ENCODE peak calls at places on chromosomes 11 and 22, in ten cellular contexts. One of them, this sample, is unnamed.

GRCh38 chr11:119741369-119742262 is 12.6 kb upstream of the NECTIN1 start:
- DNase-seq in uterus: no peak
- DNase-seq in cardiac fibroblast: peak; percentile 25
- DNase-seq in NCI-H2081: no peak
- DNase-seq in dorsolateral prefrontal cortex: peak; percentile 71
- DNase-seq in activated T-cell treated with anti-CD3 and anti-CD28 coated beads, Interleukin-2, amount 50 U/mL, for 4 hours: peak; percentile 65
- DNase-seq in nephron progenitor cell: peak; percentile 82
- DNase-seq in HFF-Myc: no peak
- DNase-seq in head of caudate nucleus: peak; percentile 57
- DNase-seq in pons: peak; percentile 82
- DNase-seq in this sample: peak; percentile 80

GRCh38 chr11:69462106-69463045 is 19.1 kb upstream of the LINC01488 start:
- DNase-seq in uterus: no peak
- DNase-seq in cardiac fibroblast: peak; percentile 27
- DNase-seq in NCI-H2081: no peak
- DNase-seq in dorsolateral prefrontal cortex: peak; percentile 17
- DNase-seq in activated T-cell treated with anti-CD3 and anti-CD28 coated beads, Interleukin-2, amount 50 U/mL, for 4 hours: no peak
- DNase-seq in nephron progenitor cell: no peak
- DNase-seq in HFF-Myc: no peak
- DNase-seq in head of caudate nucleus: no peak
- DNase-seq in pons: no peak
- DNase-seq in this sample: no peak

GRCh38 chr22:44197271-44197670 is 16.5 kb downstream of the PARVG start:
- DNase-seq in uterus: no peak
- DNase-seq in cardiac fibroblast: no peak
- DNase-seq in NCI-H2081: no peak
- DNase-seq in dorsolateral prefrontal cortex: no peak
- DNase-seq in activated T-cell treated with anti-CD3 and anti-CD28 coated beads, Interleukin-2, amount 50 U/mL, for 4 hours: no peak
- DNase-seq in nephron progenitor cell: no peak
- DNase-seq in HFF-Myc: no peak
- DNase-seq in head of caudate nucleus: no peak
- DNase-seq in pons: no peak
- DNase-seq in this sample: no peak

GRCh38 chr11:76824980-76825725 is 35.6 kb upstream of the ACER3 start:
- DNase-seq in uterus: no peak
- DNase-seq in cardiac fibroblast: no peak
- DNase-seq in NCI-H2081: no peak
- DNase-seq in dorsolateral prefrontal cortex: no peak
- DNase-seq in activated T-cell treated with anti-CD3 and anti-CD28 coated beads, Interleukin-2, amount 50 U/mL, for 4 hours: no peak
- DNase-seq in nephron progenitor cell: no peak
- DNase-seq in HFF-Myc: no peak
- DNase-seq in head of caudate nucleus: no peak
- DNase-seq in pons: no peak
- DNase-seq in this sample: no peak

GRCh38 chr22:39349967-39350802 is at the start of gene SYNGR1:
- DNase-seq in uterus: no peak
- DNase-seq in cardiac fibroblast: no peak
- DNase-seq in NCI-H2081: no peak
- DNase-seq in dorsolateral prefrontal cortex: no peak
- DNase-seq in activated T-cell treated with anti-CD3 and anti-CD28 coated beads, Interleukin-2, amount 50 U/mL, for 4 hours: no peak
- DNase-seq in nephron progenitor cell: peak; percentile 68
- DNase-seq in HFF-Myc: no peak
- DNase-seq in head of caudate nucleus: peak; percentile 7
- DNase-seq in pons: no peak
- DNase-seq in this sample: peak; percentile 44

GRCh38 chr11:44622190-44622650 is 56.8 kb downstream of the CD82 start:
- DNase-seq in uterus: peak; percentile 10
- DNase-seq in cardiac fibroblast: no peak
- DNase-seq in NCI-H2081: no peak
- DNase-seq in dorsolateral prefrontal cortex: peak; percentile 26
- DNase-seq in activated T-cell treated with anti-CD3 and anti-CD28 coated beads, Interleukin-2, amount 50 U/mL, for 4 hours: no peak
- DNase-seq in nephron progenitor cell: no peak
- DNase-seq in HFF-Myc: no peak
- DNase-seq in head of caudate nucleus: no peak
- DNase-seq in pons: no peak
- DNase-seq in this sample: no peak

GRCh38 chr11:119651802-119652584 is 77.0 kb downstream of the NECTIN1 start:
- DNase-seq in uterus: no peak
- DNase-seq in cardiac fibroblast: no peak
- DNase-seq in NCI-H2081: no peak
- DNase-seq in dorsolateral prefrontal cortex: no peak
- DNase-seq in activated T-cell treated with anti-CD3 and anti-CD28 coated beads, Interleukin-2, amount 50 U/mL, for 4 hours: no peak
- DNase-seq in nephron progenitor cell: no peak
- DNase-seq in HFF-Myc: no peak
- DNase-seq in head of caudate nucleus: no peak
- DNase-seq in pons: no peak
- DNase-seq in this sample: peak; percentile 30

GRCh38 chr22:43955883-43956286 is 643 bp downstream of the SAMM50 start:
- DNase-seq in uterus: no peak
- DNase-seq in cardiac fibroblast: no peak
- DNase-seq in NCI-H2081: peak; percentile 2
- DNase-seq in dorsolateral prefrontal cortex: no peak
- DNase-seq in activated T-cell treated with anti-CD3 and anti-CD28 coated beads, Interleukin-2, amount 50 U/mL, for 4 hours: no peak
- DNase-seq in nephron progenitor cell: no peak
- DNase-seq in HFF-Myc: no peak
- DNase-seq in head of caudate nucleus: no peak
- DNase-seq in pons: no peak
- DNase-seq in this sample: peak; percentile 21

GRCh38 chr22:19109198-19110063 is 12.8 kb downstream of the DGCR2 start:
- DNase-seq in uterus: no peak
- DNase-seq in cardiac fibroblast: peak; percentile 85
- DNase-seq in NCI-H2081: no peak
- DNase-seq in dorsolateral prefrontal cortex: no peak
- DNase-seq in activated T-cell treated with anti-CD3 and anti-CD28 coated beads, Interleukin-2, amount 50 U/mL, for 4 hours: peak; percentile 32
- DNase-seq in nephron progenitor cell: no peak
- DNase-seq in HFF-Myc: no peak
- DNase-seq in head of caudate nucleus: no peak
- DNase-seq in pons: no peak
- DNase-seq in this sample: no peak

GRCh38 chr22:46827072-46827780 is 64.8 kb downstream of the TBC1D22A start:
- DNase-seq in uterus: no peak
- DNase-seq in cardiac fibroblast: no peak
- DNase-seq in NCI-H2081: no peak
- DNase-seq in dorsolateral prefrontal cortex: no peak
- DNase-seq in activated T-cell treated with anti-CD3 and anti-CD28 coated beads, Interleukin-2, amount 50 U/mL, for 4 hours: no peak
- DNase-seq in nephron progenitor cell: peak; percentile 39
- DNase-seq in HFF-Myc: no peak
- DNase-seq in head of caudate nucleus: peak; percentile 34
- DNase-seq in pons: no peak
- DNase-seq in this sample: peak; percentile 92

GRCh38 chr11:108648528-108648885 is 16.4 kb upstream of the DDX10 start:
- DNase-seq in uterus: no peak
- DNase-seq in cardiac fibroblast: no peak
- DNase-seq in NCI-H2081: no peak
- DNase-seq in dorsolateral prefrontal cortex: no peak
- DNase-seq in activated T-cell treated with anti-CD3 and anti-CD28 coated beads, Interleukin-2, amount 50 U/mL, for 4 hours: no peak
- DNase-seq in nephron progenitor cell: no peak
- DNase-seq in HFF-Myc: no peak
- DNase-seq in head of caudate nucleus: no peak
- DNase-seq in pons: no peak
- DNase-seq in this sample: no peak

GRCh38 chr11:61769169-61769920 is 16.9 kb downstream of the MYRF start:
- DNase-seq in uterus: no peak
- DNase-seq in cardiac fibroblast: peak; percentile 67
- DNase-seq in NCI-H2081: no peak
- DNase-seq in dorsolateral prefrontal cortex: no peak
- DNase-seq in activated T-cell treated with anti-CD3 and anti-CD28 coated beads, Interleukin-2, amount 50 U/mL, for 4 hours: no peak
- DNase-seq in nephron progenitor cell: peak; percentile 48
- DNase-seq in HFF-Myc: no peak
- DNase-seq in head of caudate nucleus: no peak
- DNase-seq in pons: no peak
- DNase-seq in this sample: peak; percentile 74

GRCh38 chr22:37492428-37493344 is 6.5 kb upstream of the MFNG start:
- DNase-seq in uterus: no peak
- DNase-seq in cardiac fibroblast: peak; percentile 62
- DNase-seq in NCI-H2081: no peak
- DNase-seq in dorsolateral prefrontal cortex: no peak
- DNase-seq in activated T-cell treated with anti-CD3 and anti-CD28 coated beads, Interleukin-2, amount 50 U/mL, for 4 hours: peak; percentile 47
- DNase-seq in nephron progenitor cell: no peak
- DNase-seq in HFF-Myc: no peak
- DNase-seq in head of caudate nucleus: no peak
- DNase-seq in pons: peak; percentile 31
- DNase-seq in this sample: peak; percentile 86

GRCh38 chr22:28231423-28231822 is 312.4 kb upstream of the PITPNB start:
- DNase-seq in uterus: no peak
- DNase-seq in cardiac fibroblast: peak; percentile 54
- DNase-seq in NCI-H2081: no peak
- DNase-seq in dorsolateral prefrontal cortex: no peak
- DNase-seq in activated T-cell treated with anti-CD3 and anti-CD28 coated beads, Interleukin-2, amount 50 U/mL, for 4 hours: no peak
- DNase-seq in nephron progenitor cell: peak; percentile 6
- DNase-seq in HFF-Myc: no peak
- DNase-seq in head of caudate nucleus: no peak
- DNase-seq in pons: no peak
- DNase-seq in this sample: peak; percentile 68

GRCh38 chr22:27853404-27853803 is 51.8 kb upstream of the MN1 start:
- DNase-seq in uterus: no peak
- DNase-seq in cardiac fibroblast: peak; percentile 48
- DNase-seq in NCI-H2081: no peak
- DNase-seq in dorsolateral prefrontal cortex: no peak
- DNase-seq in activated T-cell treated with anti-CD3 and anti-CD28 coated beads, Interleukin-2, amount 50 U/mL, for 4 hours: no peak
- DNase-seq in nephron progenitor cell: no peak
- DNase-seq in HFF-Myc: no peak
- DNase-seq in head of caudate nucleus: no peak
- DNase-seq in pons: no peak
- DNase-seq in this sample: no peak

GRCh38 chr11:47021965-47022364 is 85.4 kb downstream of the CSTPP1 start:
- DNase-seq in uterus: no peak
- DNase-seq in cardiac fibroblast: no peak
- DNase-seq in NCI-H2081: no peak
- DNase-seq in dorsolateral prefrontal cortex: no peak
- DNase-seq in activated T-cell treated with anti-CD3 and anti-CD28 coated beads, Interleukin-2, amount 50 U/mL, for 4 hours: no peak
- DNase-seq in nephron progenitor cell: no peak
- DNase-seq in HFF-Myc: no peak
- DNase-seq in head of caudate nucleus: no peak
- DNase-seq in pons: no peak
- DNase-seq in this sample: no peak

GRCh38 chr22:43521716-43522115 is 109.9 kb downstream of the MPPED1 start:
- DNase-seq in uterus: no peak
- DNase-seq in cardiac fibroblast: no peak
- DNase-seq in NCI-H2081: no peak
- DNase-seq in dorsolateral prefrontal cortex: no peak
- DNase-seq in activated T-cell treated with anti-CD3 and anti-CD28 coated beads, Interleukin-2, amount 50 U/mL, for 4 hours: no peak
- DNase-seq in nephron progenitor cell: no peak
- DNase-seq in HFF-Myc: no peak
- DNase-seq in head of caudate nucleus: no peak
- DNase-seq in pons: no peak
- DNase-seq in this sample: no peak

GRCh38 chr22:19896665-19897355 is 42.1 kb upstream of the GNB1L start:
- DNase-seq in uterus: no peak
- DNase-seq in cardiac fibroblast: no peak
- DNase-seq in NCI-H2081: peak; percentile 13
- DNase-seq in dorsolateral prefrontal cortex: peak; percentile 76
- DNase-seq in activated T-cell treated with anti-CD3 and anti-CD28 coated beads, Interleukin-2, amount 50 U/mL, for 4 hours: no peak
- DNase-seq in nephron progenitor cell: no peak
- DNase-seq in HFF-Myc: no peak
- DNase-seq in head of caudate nucleus: no peak
- DNase-seq in pons: no peak
- DNase-seq in this sample: no peak

GRCh38 chr11:128018692-128019091 is 568.7 kb downstream of the ETS1 start:
- DNase-seq in uterus: no peak
- DNase-seq in cardiac fibroblast: no peak
- DNase-seq in NCI-H2081: no peak
- DNase-seq in dorsolateral prefrontal cortex: no peak
- DNase-seq in activated T-cell treated with anti-CD3 and anti-CD28 coated beads, Interleukin-2, amount 50 U/mL, for 4 hours: no peak
- DNase-seq in nephron progenitor cell: no peak
- DNase-seq in HFF-Myc: no peak
- DNase-seq in head of caudate nucleus: no peak
- DNase-seq in pons: no peak
- DNase-seq in this sample: no peak

GRCh38 chr11:66619080-66619554 is 2.7 kb downstream of the RBM14 start:
- DNase-seq in uterus: no peak
- DNase-seq in cardiac fibroblast: peak; percentile 88
- DNase-seq in NCI-H2081: no peak
- DNase-seq in dorsolateral prefrontal cortex: no peak
- DNase-seq in activated T-cell treated with anti-CD3 and anti-CD28 coated beads, Interleukin-2, amount 50 U/mL, for 4 hours: no peak
- DNase-seq in nephron progenitor cell: no peak
- DNase-seq in HFF-Myc: no peak
- DNase-seq in head of caudate nucleus: no peak
- DNase-seq in pons: peak; percentile 57
- DNase-seq in this sample: no peak

GRCh38 chr11:110026823-110027626 is 66.2 kb upstream of the ZC3H12C start:
- DNase-seq in uterus: no peak
- DNase-seq in cardiac fibroblast: no peak
- DNase-seq in NCI-H2081: no peak
- DNase-seq in dorsolateral prefrontal cortex: no peak
- DNase-seq in activated T-cell treated with anti-CD3 and anti-CD28 coated beads, Interleukin-2, amount 50 U/mL, for 4 hours: no peak
- DNase-seq in nephron progenitor cell: no peak
- DNase-seq in HFF-Myc: no peak
- DNase-seq in head of caudate nucleus: no peak
- DNase-seq in pons: peak; percentile 92
- DNase-seq in this sample: no peak

GRCh38 chr11:68383976-68384501 is 71.6 kb downstream of the LRP5 start:
- DNase-seq in uterus: peak; percentile 72
- DNase-seq in cardiac fibroblast: peak; percentile 61
- DNase-seq in NCI-H2081: no peak
- DNase-seq in dorsolateral prefrontal cortex: no peak
- DNase-seq in activated T-cell treated with anti-CD3 and anti-CD28 coated beads, Interleukin-2, amount 50 U/mL, for 4 hours: peak; percentile 61
- DNase-seq in nephron progenitor cell: peak; percentile 77
- DNase-seq in HFF-Myc: no peak
- DNase-seq in head of caudate nucleus: peak; percentile 65
- DNase-seq in pons: peak; percentile 45
- DNase-seq in this sample: peak; percentile 86

This sample was measured in GM23338.